ENCODE peak calls at places on chromosome 4, in four cellular contexts. One of them, this sample, is unnamed. For H3K36me3 and H3K4me1, the result is how much of the 10 kb centered on the place peaks cover.

GRCh38 chr4:2256781-2257191 is 5.1 kb downstream of the MXD4 start:
- DNase-seq in suprapubic skin: peak
- DNase-seq in right atrium auricular region: peak
- DNase-seq in esophagus squamous epithelium: no peak
- DNase-seq in this sample: peak

GRCh38 chr4:121072836-121073362 is 564 bp upstream of the NDNF start:
- DNase-seq in suprapubic skin: no peak
- DNase-seq in right atrium auricular region: no peak
- DNase-seq in esophagus squamous epithelium: no peak
- DNase-seq in this sample: peak

GRCh38 chr4:1359161-1359535 is 12.1 kb downstream of the UVSSA start:
- DNase-seq in suprapubic skin: no peak
- DNase-seq in right atrium auricular region: no peak
- DNase-seq in esophagus squamous epithelium: no peak
- DNase-seq in this sample: no peak

GRCh38 chr4:115275615-115276014 is 162.2 kb upstream of the NDST4 start:
- DNase-seq in suprapubic skin: no peak
- DNase-seq in right atrium auricular region: no peak
- DNase-seq in esophagus squamous epithelium: no peak
- DNase-seq in this sample: no peak

GRCh38 chr4:931960-932712 is at the start of the genes GAK and TMEM175:
- DNase-seq in suprapubic skin: peak
- DNase-seq in right atrium auricular region: peak
- DNase-seq in esophagus squamous epithelium: peak
- DNase-seq in this sample: peak

GRCh38 chr4:166324321-166324720 is 451.3 kb downstream of the TLL1 start:
- DNase-seq in suprapubic skin: no peak
- DNase-seq in right atrium auricular region: no peak
- DNase-seq in esophagus squamous epithelium: no peak
- DNase-seq in this sample: no peak

GRCh38 chr4:3440011-3440410 is 1.8 kb upstream of the HGFAC start:
- DNase-seq in suprapubic skin: no peak
- DNase-seq in right atrium auricular region: no peak
- DNase-seq in esophagus squamous epithelium: no peak
- DNase-seq in this sample: no peak

GRCh38 chr4:4985036-4985435 is 34.2 kb downstream of the CYTL1 start:
- DNase-seq in suprapubic skin: no peak
- DNase-seq in right atrium auricular region: no peak
- DNase-seq in esophagus squamous epithelium: no peak
- DNase-seq in this sample: no peak

GRCh38 chr4:88573995-88574394 is 18.3 kb upstream of the HERC3 start:
- DNase-seq in suprapubic skin: no peak
- DNase-seq in right atrium auricular region: no peak
- DNase-seq in esophagus squamous epithelium: no peak
- DNase-seq in this sample: no peak

GRCh38 chr4:39435875-39436563 is 22.7 kb downstream of the RPL9 start:
- DNase-seq in suprapubic skin: no peak
- DNase-seq in right atrium auricular region: no peak
- DNase-seq in esophagus squamous epithelium: no peak
- DNase-seq in this sample: no peak

GRCh38 chr4:10106421-10107039 is 10.1 kb downstream of the WDR1 start:
- DNase-seq in suprapubic skin: peak
- DNase-seq in right atrium auricular region: peak
- DNase-seq in esophagus squamous epithelium: no peak
- DNase-seq in this sample: peak

GRCh38 chr4:182443070-182443469 is 199.9 kb downstream of the TENM3 start:
- DNase-seq in suprapubic skin: no peak
- DNase-seq in right atrium auricular region: no peak
- DNase-seq in esophagus squamous epithelium: no peak
- DNase-seq in this sample: no peak

GRCh38 chr4:95640337-95640736 is 91.6 kb upstream of the UNC5C start:
- DNase-seq in suprapubic skin: no peak
- DNase-seq in right atrium auricular region: no peak
- DNase-seq in esophagus squamous epithelium: no peak
- DNase-seq in this sample: no peak

GRCh38 chr4:135365065-135365464 is 1163.5 kb upstream of the PABPC4L start:
- DNase-seq in suprapubic skin: no peak
- DNase-seq in right atrium auricular region: no peak
- DNase-seq in esophagus squamous epithelium: no peak
- DNase-seq in this sample: no peak

GRCh38 chr4:170931326-170931725 is 841.6 kb upstream of the AADAT start:
- DNase-seq in suprapubic skin: no peak
- DNase-seq in right atrium auricular region: no peak
- DNase-seq in esophagus squamous epithelium: no peak
- DNase-seq in this sample: no peak

GRCh38 chr4:31539279-31540074 is 819.3 kb downstream of the PCDH7 start:
- DNase-seq in suprapubic skin: no peak
- DNase-seq in right atrium auricular region: no peak
- DNase-seq in esophagus squamous epithelium: no peak
- DNase-seq in this sample: no peak

GRCh38 chr4:121932212-121932974 is 19.5 kb downstream of the TRPC3 start:
- DNase-seq in suprapubic skin: no peak
- DNase-seq in right atrium auricular region: no peak
- DNase-seq in esophagus squamous epithelium: no peak
- DNase-seq in this sample: no peak

GRCh38 chr4:2255501-2256155 is 6.3 kb downstream of the MXD4 start:
- DNase-seq in suprapubic skin: peak
- DNase-seq in right atrium auricular region: peak
- DNase-seq in esophagus squamous epithelium: no peak
- DNase-seq in this sample: peak

GRCh38 chr4:177093964-177094363 is 215.7 kb upstream of the NEIL3 start:
- DNase-seq in suprapubic skin: no peak
- DNase-seq in right atrium auricular region: no peak
- DNase-seq in esophagus squamous epithelium: no peak
- DNase-seq in this sample: no peak

GRCh38 chr4:113461281-113461680 is 300.3 kb downstream of the CAMK2D start:
- DNase-seq in suprapubic skin: no peak
- DNase-seq in right atrium auricular region: no peak
- DNase-seq in esophagus squamous epithelium: no peak
- DNase-seq in this sample: no peak

GRCh38 chr4:37666625-37667071 is 19.5 kb downstream of the RELL1 start:
- DNase-seq in suprapubic skin: no peak
- DNase-seq in right atrium auricular region: no peak
- DNase-seq in esophagus squamous epithelium: no peak
- DNase-seq in this sample: peak

GRCh38 chr4:61320154-61320553 is 120.0 kb downstream of the ADGRL3 start:
- DNase-seq in suprapubic skin: no peak
- DNase-seq in right atrium auricular region: no peak
- DNase-seq in esophagus squamous epithelium: no peak
- DNase-seq in this sample: no peak

GRCh38 chr4:185738038-185738552 is 73.9 kb downstream of the SORBS2 start:
- DNase-seq in suprapubic skin: no peak
- DNase-seq in right atrium auricular region: no peak
- DNase-seq in esophagus squamous epithelium: no peak
- DNase-seq in this sample: no peak

GRCh38 chr4:38815879-38816782 is 11.5 kb upstream of the TLR1 start:
- DNase-seq in suprapubic skin: no peak
- DNase-seq in right atrium auricular region: no peak
- DNase-seq in esophagus squamous epithelium: no peak
- DNase-seq in this sample: no peak

GRCh38 chr4:142420461-142421095 is 425.5 kb downstream of the INPP4B start:
- DNase-seq in suprapubic skin: no peak
- DNase-seq in right atrium auricular region: no peak
- DNase-seq in esophagus squamous epithelium: no peak
- DNase-seq in this sample: no peak

GRCh38 chr4:178423366-178423765 is 981.1 kb upstream of the AGA start:
- DNase-seq in suprapubic skin: no peak
- DNase-seq in right atrium auricular region: no peak
- DNase-seq in esophagus squamous epithelium: no peak
- DNase-seq in this sample: no peak

GRCh38 chr4:27921236-27921635 is 1060.6 kb downstream of the STIM2 start:
- DNase-seq in suprapubic skin: no peak
- DNase-seq in right atrium auricular region: no peak
- DNase-seq in esophagus squamous epithelium: no peak
- DNase-seq in this sample: no peak

GRCh38 chr4:104860227-104861123 is 286.2 kb upstream of the TET2 start:
- DNase-seq in suprapubic skin: no peak
- DNase-seq in right atrium auricular region: peak
- DNase-seq in esophagus squamous epithelium: no peak
- DNase-seq in this sample: peak

GRCh38 chr4:73599182-73599581 is 21.1 kb downstream of the RASSF6 start:
- DNase-seq in suprapubic skin: no peak
- DNase-seq in right atrium auricular region: no peak
- DNase-seq in esophagus squamous epithelium: no peak
- DNase-seq in this sample: no peak
- H3K36me3 ChIP-seq in suprapubic skin: under half
- H3K36me3 ChIP-seq in right atrium auricular region: under half
- H3K36me3 ChIP-seq in esophagus squamous epithelium: under half
- H3K36me3 ChIP-seq in this sample: under half

GRCh38 chr4:15373363-15373762 is 54.5 kb upstream of the C1QTNF7 start:
- DNase-seq in suprapubic skin: no peak
- DNase-seq in right atrium auricular region: no peak
- DNase-seq in esophagus squamous epithelium: no peak
- DNase-seq in this sample: no peak
- H3K4me1 ChIP-seq in suprapubic skin: under half
- H3K4me1 ChIP-seq in right atrium auricular region: under half
- H3K4me1 ChIP-seq in esophagus squamous epithelium: under half
- H3K4me1 ChIP-seq in this sample: under half

GRCh38 chr4:13665711-13666660 is 38.5 kb upstream of the BOD1L1 start:
- DNase-seq in suprapubic skin: no peak
- DNase-seq in right atrium auricular region: no peak
- DNase-seq in esophagus squamous epithelium: no peak
- DNase-seq in this sample: no peak
- TF ChIP-seq CTCF in suprapubic skin: no peak
- TF ChIP-seq CTCF in right atrium auricular region: no peak
- TF ChIP-seq CTCF in esophagus squamous epithelium: no peak
- TF ChIP-seq CTCF in this sample: no peak

GRCh38 chr4:93436000-93436626 is 392.4 kb upstream of the ATOH1 start:
- DNase-seq in suprapubic skin: no peak
- DNase-seq in right atrium auricular region: no peak
- DNase-seq in esophagus squamous epithelium: no peak
- DNase-seq in this sample: no peak
- H3K36me3 ChIP-seq in suprapubic skin: under half
- H3K36me3 ChIP-seq in right atrium auricular region: under half
- H3K36me3 ChIP-seq in esophagus squamous epithelium: under half
- H3K36me3 ChIP-seq in this sample: under half

GRCh38 chr4:168882650-168883233 is 127.3 kb downstream of the CBR4 start:
- DNase-seq in suprapubic skin: peak
- DNase-seq in right atrium auricular region: no peak
- DNase-seq in esophagus squamous epithelium: no peak
- DNase-seq in this sample: no peak
- H3K4me1 ChIP-seq in suprapubic skin: under half
- H3K4me1 ChIP-seq in right atrium auricular region: half or more
- H3K4me1 ChIP-seq in esophagus squamous epithelium: under half
- H3K4me1 ChIP-seq in this sample: under half

GRCh38 chr4:172323288-172323687 is 510.1 kb downstream of the GALNTL6 start:
- DNase-seq in suprapubic skin: no peak
- DNase-seq in right atrium auricular region: no peak
- DNase-seq in esophagus squamous epithelium: no peak
- DNase-seq in this sample: no peak
- TF ChIP-seq CTCF in suprapubic skin: no peak
- TF ChIP-seq CTCF in right atrium auricular region: no peak
- TF ChIP-seq CTCF in esophagus squamous epithelium: no peak
- TF ChIP-seq CTCF in this sample: no peak

DNA sequence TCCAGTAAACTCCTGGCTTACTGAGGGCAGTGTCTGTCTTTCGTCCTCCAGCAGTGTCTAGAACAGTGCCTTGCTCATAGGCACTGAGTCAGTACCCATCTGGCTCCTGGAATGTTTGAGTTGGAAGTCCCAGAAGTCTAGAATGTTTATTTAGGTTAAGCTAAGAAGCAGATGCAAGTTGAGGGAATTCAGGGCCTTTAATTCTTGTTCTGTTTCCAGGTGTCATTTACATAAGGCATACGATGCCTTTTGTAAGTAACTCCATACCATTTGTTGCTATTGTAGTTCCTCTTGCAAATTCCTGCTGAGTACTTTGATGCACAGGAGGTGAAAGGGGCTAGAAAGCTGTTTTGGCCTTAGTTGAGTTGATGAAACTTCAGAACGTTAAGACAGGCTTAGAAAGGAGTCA is 22.2 kb downstream of the ARHGAP10 start:
- DNase-seq in suprapubic skin: no peak
- DNase-seq in right atrium auricular region: no peak
- DNase-seq in esophagus squamous epithelium: no peak
- DNase-seq in this sample: no peak
- H3K36me3 ChIP-seq in suprapubic skin: under half
- H3K36me3 ChIP-seq in right atrium auricular region: under half
- H3K36me3 ChIP-seq in esophagus squamous epithelium: under half
- H3K36me3 ChIP-seq in this sample: under half

This sample was measured in lung.